ENCODE peak calls at places on chromosomes 3 and 15, in eight cellular contexts. N is stimulated activated naive CD8-positive, alpha-beta T cell treated with anti-CD3 and anti-CD28 coated beads, Interleukin-15, amount 100 ng/mL, for 72 hours; F is BJ; J is H9; H is islet precursor cell; Z is NCI-H1105; K is GOT3; A is cardiac fibroblast. U is an unnamed sample.

GRCh38 chr3:175287361-175287963 is 428.3 kb downstream of the NAALADL2 start:
- DNase-seq in J (no peak), H (no peak), Z (no peak), N (no peak), K (no peak), A (no peak), F (no peak), U (no peak)

GRCh38 chr15:88605507-88606436 is 15.4 kb upstream of the AEN start:
- DNase-seq in J (peak), H (peak), K (no peak), N (peak), A (no peak), F (no peak), Z (no peak), U (no peak)

GRCh38 chr3:53161345-53161819 is 373 bp downstream of the PRKCD start:
- DNase-seq in K (no peak), Z (no peak), F (no peak), H (no peak), J (no peak), N (no peak), A (no peak), U (no peak)

GRCh38 chr3:29346828-29347227 is 66.0 kb downstream of the RBMS3 start:
- DNase-seq in J (no peak), Z (no peak), K (no peak), F (peak), A (peak), H (peak), N (no peak), U (no peak)

GRCh38 chr15:68051109-68051508 is 3.0 kb upstream of the PIAS1 start:
- DNase-seq in J (no peak), A (no peak), Z (no peak), K (no peak), N (no peak), H (no peak), F (no peak), U (no peak)

GRCh38 chr3:122916084-122916483 is 111.5 kb downstream of the SEMA5B start:
- DNase-seq in K (no peak), A (no peak), Z (no peak), N (no peak), H (no peak), F (no peak), J (no peak), U (no peak)

GRCh38 chr3:69740103-69741021 is 1.1 kb downstream of the MITF start:
- DNase-seq in H (peak), J (peak), N (no peak), Z (no peak), K (no peak), F (no peak), A (no peak), U (no peak)

GRCh38 chr3:148329481-148330220 is 368.1 kb upstream of the AGTR1 start:
- DNase-seq in A (no peak), J (no peak), N (no peak), K (no peak), F (no peak), H (no peak), Z (no peak), U (no peak)

GRCh38 chr3:182246870-182247269 is 535.1 kb downstream of the SOX2 start:
- DNase-seq in H (no peak), N (no peak), Z (no peak), K (no peak), A (no peak), J (no peak), F (no peak), U (no peak)

GRCh38 chr3:143775401-143775970 is 72.8 kb downstream of the SLC9A9 start:
- DNase-seq in H (no peak), K (no peak), F (no peak), A (peak), N (no peak), J (no peak), Z (peak), U (no peak)

GRCh38 chr3:78665776-78666457 is 1101.9 kb downstream of the ROBO1 start:
- DNase-seq in Z (no peak), H (no peak), A (no peak), F (no peak), N (no peak), K (no peak), J (no peak), U (no peak)

GRCh38 chr15:26970712-26971210 is at the start of gene GABRG3:
- DNase-seq in J (peak), Z (peak), K (no peak), F (no peak), A (no peak), N (no peak), H (peak), U (no peak)

GRCh38 chr15:92226020-92226612 is 167.6 kb upstream of the ST8SIA2 start:
- DNase-seq in Z (no peak), H (no peak), F (no peak), K (no peak), J (peak), N (no peak), A (peak), U (no peak)

GRCh38 chr15:40276927-40277326 is 5.9 kb downstream of the ANKRD63 start:
- DNase-seq in K (no peak), A (no peak), H (no peak), Z (no peak), J (no peak), F (no peak), N (no peak), U (no peak)

GRCh38 chr15:94670436-94671034 is 439.2 kb downstream of the MCTP2 start:
- DNase-seq in F (no peak), N (no peak), J (no peak), Z (peak), K (no peak), H (no peak), A (peak), U (no peak)

GRCh38 chr15:89171136-89172072 is 50.0 kb downstream of the RLBP1 start:
- DNase-seq in H (peak), K (no peak), Z (no peak), J (peak), N (peak), F (no peak), A (peak), U (no peak)

GRCh38 chr3:176351408-176351807 is 845.9 kb downstream of the TBL1XR1 start:
- DNase-seq in Z (no peak), K (no peak), J (no peak), A (peak), N (no peak), H (no peak), F (peak), U (no peak)

GRCh38 chr15:78368115-78368514 is 28.0 kb downstream of the CRABP1 start:
- DNase-seq in A (no peak), K (no peak), F (no peak), Z (no peak), J (no peak), N (no peak), H (no peak), U (no peak)

GRCh38 chr3:14456794-14457193 is 54.4 kb downstream of the SLC6A6 start:
- DNase-seq in A (no peak), N (no peak), J (no peak), K (no peak), Z (no peak), H (no peak), F (no peak), U (no peak)

GRCh38 chr3:191484461-191484860 is 23.5 kb downstream of the PYDC2 start:
- DNase-seq in K (no peak), A (no peak), N (no peak), F (no peak), H (peak), J (no peak), Z (no peak), U (no peak)

GRCh38 chr3:39064646-39065045 is 12.8 kb downstream of the WDR48 start:
- DNase-seq in K (no peak), A (no peak), Z (no peak), F (no peak), J (no peak), N (no peak), H (no peak), U (no peak)

GRCh38 chr15:43769584-43770228 is 7.1 kb downstream of the ELL3 start:
- DNase-seq in Z (no peak), H (peak), J (peak), N (peak), A (peak), K (no peak), F (peak), U (no peak)

GRCh38 chr3:134345202-134345601 is 29.0 kb downstream of the AMOTL2 start:
- DNase-seq in N (no peak), Z (no peak), H (peak), K (no peak), A (no peak), J (no peak), F (no peak), U (no peak)

GRCh38 chr3:76400141-76400540 is 614.8 kb upstream of the ZNF717 start:
- DNase-seq in K (no peak), J (no peak), Z (no peak), N (no peak), H (no peak), F (no peak), A (no peak), U (no peak)

GRCh38 chr15:101250931-101251829 is 668 bp downstream of the CHSY1 start:
- DNase-seq in N (peak), J (no peak), F (no peak), A (no peak), H (peak), Z (peak), K (no peak), U (no peak)

GRCh38 chr3:55817177-55817576 is 330.1 kb upstream of the WNT5A start:
- DNase-seq in J (no peak), Z (no peak), H (no peak), A (no peak), F (no peak), N (no peak), K (no peak), U (no peak)